ENCODE peak calls at places on chromosomes 4 and X, in four cellular contexts. A is HepG2, U is K562, J is GM12878. L is an unnamed sample.

GRCh38 chr4:90174622-90175023 is 47.4 kb downstream of the CCSER1 start:
- DNase-seq in A (no peak), U (no peak), J (no peak), L (no peak)

GRCh38 chrX:152635941-152636340 is 1.8 kb upstream of the GABRQ start:
- DNase-seq in A (peak; percentile 27), U (peak; percentile 69), J (no peak), L (peak; percentile 53)

GRCh38 chr4:110970642-110971041 is 347.8 kb upstream of the PITX2 start:
- DNase-seq in A (peak; percentile 49), U (no peak), J (no peak), L (peak; percentile 79)

GRCh38 chr4:12672320-12672719 is 811.8 kb downstream of the RAB28 start:
- DNase-seq in A (no peak), U (no peak), J (no peak), L (no peak)

GRCh38 chr4:147732516-147733193 is 767 bp downstream of the ARHGAP10 start:
- DNase-seq in A (no peak), U (no peak), J (no peak), L (peak; percentile 71)

GRCh38 chr4:93659629-93660028 is 168.9 kb upstream of the ATOH1 start:
- DNase-seq in A (no peak), U (no peak), J (no peak), L (no peak)

GRCh38 chr4:94691552-94691951 is 66.2 kb upstream of the BMPR1B start:
- DNase-seq in A (no peak), U (no peak), J (no peak), L (no peak)

GRCh38 chr4:63589796-63590195 is 819.5 kb downstream of the TECRL start:
- DNase-seq in A (no peak), U (no peak), J (no peak), L (peak; percentile 63)

GRCh38 chr4:71230613-71231012 is 108.2 kb upstream of the SLC4A4 start:
- DNase-seq in A (no peak), U (no peak), J (no peak), L (no peak)

GRCh38 chr4:19285146-19285545 is 966.6 kb upstream of the SLIT2 start:
- DNase-seq in A (no peak), U (no peak), J (no peak), L (no peak)

GRCh38 chr4:21716526-21716925 is 232.0 kb downstream of the KCNIP4 start:
- DNase-seq in A (no peak), U (no peak), J (no peak), L (no peak)

GRCh38 chr4:71634364-71634763 is 149.5 kb downstream of the GC start:
- DNase-seq in A (no peak), U (peak; percentile 1), J (no peak), L (no peak)

GRCh38 chrX:119488749-119489148 is 20.5 kb downstream of the SLC25A5 start:
- DNase-seq in A (peak; percentile 27), U (peak; percentile 50), J (no peak), L (peak; percentile 36)

GRCh38 chr4:112370466-112370865 is 73.3 kb downstream of the ALPK1 start:
- DNase-seq in A (no peak), U (no peak), J (no peak), L (no peak)

GRCh38 chr4:151110236-151110635 is 10.8 kb downstream of the RPS3A start:
- DNase-seq in A (no peak), U (no peak), J (no peak), L (no peak)

GRCh38 chrX:119093991-119094741 is 21.4 kb downstream of the CT47C1 start:
- DNase-seq in A (peak; percentile 3), U (no peak), J (no peak), L (no peak)

GRCh38 chr4:155468282-155468681 is 91.5 kb upstream of the MAP9 start:
- DNase-seq in A (no peak), U (no peak), J (no peak), L (no peak)

GRCh38 chrX:104253567-104254441 is 929 bp downstream of the ESX1 start:
- DNase-seq in A (no peak), U (no peak), J (no peak), L (peak; percentile 48)

GRCh38 chr4:24582235-24582863 is 2.0 kb downstream of the DHX15 start:
- DNase-seq in A (no peak), U (peak; percentile 26), J (no peak), L (no peak)

GRCh38 chrX:119502727-119503483 is 34.7 kb downstream of the SLC25A5 start:
- DNase-seq in A (peak; percentile 65), U (no peak), J (no peak), L (no peak)

GRCh38 chr4:181968371-181968770 is 274.8 kb upstream of the TENM3 start:
- DNase-seq in A (no peak), U (no peak), J (no peak), L (no peak)

DNA sequence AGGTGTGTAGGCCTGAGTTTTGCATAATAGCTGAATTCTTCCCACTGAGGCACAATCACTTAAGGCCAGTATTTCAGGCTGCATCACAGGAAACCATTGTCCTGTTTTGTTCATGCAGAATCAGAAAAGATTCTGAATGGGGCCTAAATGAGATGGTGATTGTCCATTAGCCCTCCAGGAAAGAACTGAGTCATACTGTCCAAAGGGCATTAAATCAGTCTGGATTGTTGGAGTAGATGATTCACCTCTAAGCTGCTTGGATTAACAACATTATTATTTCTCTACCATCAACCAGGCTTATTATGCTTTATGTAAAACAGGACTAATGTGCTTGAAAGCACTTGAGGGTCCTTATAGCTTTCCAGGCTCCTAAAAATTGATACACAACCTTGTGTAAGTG is 36.2 kb downstream of the CT47B1 start:
- DNase-seq in A (no peak), U (no peak), J (no peak), L (no peak)
- TF ChIP-seq ETV6 in A (no peak), U (no peak), J (no peak), L (no peak)

GRCh38 chr4:42843694-42844093 is 48.8 kb upstream of the GRXCR1 start:
- DNase-seq in A (no peak), U (no peak), J (no peak), L (no peak)
- TF ChIP-seq MAX in A (no peak), U (no peak), J (no peak), L (no peak)

GRCh38 chrX:56563231-56564116 is at the start of gene UBQLN2:
- DNase-seq in A (peak; percentile 30), U (peak; percentile 86), J (no peak), L (peak; percentile 68)

GRCh38 chrX:56569378-56570061 is 6.1 kb downstream of the UBQLN2 start:
- DNase-seq in A (no peak), U (peak; percentile 18), J (no peak), L (no peak)

GRCh38 chrX:56564921-56565861 is 1.8 kb downstream of the UBQLN2 start:
- DNase-seq in A (peak; percentile 0), U (peak; percentile 21), J (no peak), L (no peak)

GRCh38 chrX:56564182-56564885 is 907 bp downstream of the UBQLN2 start:
- DNase-seq in A (peak; percentile 2), U (peak; percentile 21), J (no peak), L (no peak)
- TF ChIP-seq TCF7 in A (no peak), U (no peak), J (no peak), L (no peak)

DNA sequence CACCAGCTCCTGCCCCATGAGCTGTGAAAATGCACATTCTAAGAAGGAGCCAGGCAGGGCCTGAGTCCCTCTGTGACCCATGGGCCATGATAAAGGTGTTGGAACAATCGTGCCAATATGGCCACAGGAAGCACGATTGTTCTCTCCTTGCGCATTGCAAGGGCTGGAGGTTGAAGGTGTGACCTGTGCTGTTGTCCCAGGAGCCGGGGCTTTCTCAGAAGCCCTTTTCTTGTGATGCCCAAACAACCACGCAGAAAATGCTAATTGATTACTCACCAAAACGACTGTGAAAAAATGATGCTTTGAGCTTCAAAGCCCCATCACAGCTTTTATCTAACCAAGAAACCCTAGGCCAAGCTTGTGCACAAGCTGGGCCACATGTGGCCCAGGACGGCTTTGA is 33.8 kb downstream of the USP11 start:
- DNase-seq in A (no peak), U (no peak), J (no peak), L (no peak)
- TF ChIP-seq ETV6 in A (no peak), U (no peak), J (no peak), L (no peak)

DNA sequence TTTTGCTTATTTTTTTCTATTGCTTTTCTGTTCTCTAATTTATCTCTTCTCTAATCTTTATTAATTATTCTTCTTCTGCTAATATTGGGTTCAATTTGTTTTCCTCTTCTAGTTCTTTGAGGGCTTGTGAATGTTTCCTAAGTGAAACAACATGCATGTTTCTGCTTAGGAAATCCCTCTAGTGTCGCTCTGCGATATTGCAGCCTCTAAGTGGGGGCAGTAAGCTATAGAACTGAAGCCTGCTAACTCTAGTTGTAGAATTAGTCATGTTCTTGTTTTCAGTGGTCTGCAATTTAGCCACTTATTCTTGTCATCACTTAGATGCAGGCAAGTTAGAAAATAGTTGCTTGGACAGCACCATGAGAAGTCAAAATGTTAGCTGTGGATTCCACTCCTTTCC is 222.6 kb downstream of the SPIN4 start:
- DNase-seq in A (peak; percentile 11), U (peak; percentile 23), J (peak; percentile 53), L (peak; percentile 14)
- TF ChIP-seq MAX in A (no peak), U (no peak), J (no peak), L (no peak)